ENCODE peak calls at places on chromosomes 12 and 14, in ten cellular contexts. One of them, this sample, is unnamed.

GRCh38 chr14:98137626-98138025 is 1134.4 kb downstream of the BCL11B start:
- DNase-seq in IMR-90: no peak
- DNase-seq in GM23338: no peak
- DNase-seq in fibroblast of lung: no peak
- DNase-seq in GM23248: no peak
- DNase-seq in mammary epithelial cell: peak
- DNase-seq in neural progenitor cell: no peak
- DNase-seq in OCI-LY7: no peak
- DNase-seq in PC-3: no peak
- DNase-seq in neuronal stem cell: no peak
- DNase-seq in this sample: no peak

GRCh38 chr12:130138478-130138877 is 23.8 kb upstream of the FZD10 start:
- DNase-seq in PC-3: no peak
- DNase-seq in OCI-LY7: no peak
- DNase-seq in fibroblast of lung: no peak
- DNase-seq in IMR-90: no peak
- DNase-seq in neural progenitor cell: no peak
- DNase-seq in mammary epithelial cell: no peak
- DNase-seq in GM23338: no peak
- DNase-seq in GM23248: no peak
- DNase-seq in neuronal stem cell: no peak
- DNase-seq in this sample: no peak

GRCh38 chr14:39396448-39396847 is 35.8 kb downstream of the FBXO33 start:
- DNase-seq in GM23248: peak
- DNase-seq in neural progenitor cell: no peak
- DNase-seq in OCI-LY7: no peak
- DNase-seq in mammary epithelial cell: peak
- DNase-seq in neuronal stem cell: no peak
- DNase-seq in PC-3: no peak
- DNase-seq in GM23338: no peak
- DNase-seq in IMR-90: peak
- DNase-seq in fibroblast of lung: peak
- DNase-seq in this sample: no peak

GRCh38 chr12:28184378-28184777 is 5.9 kb upstream of the CCDC91 start:
- DNase-seq in PC-3: no peak
- DNase-seq in neural progenitor cell: no peak
- DNase-seq in GM23248: no peak
- DNase-seq in fibroblast of lung: no peak
- DNase-seq in IMR-90: no peak
- DNase-seq in OCI-LY7: no peak
- DNase-seq in neuronal stem cell: no peak
- DNase-seq in mammary epithelial cell: no peak
- DNase-seq in GM23338: no peak
- DNase-seq in this sample: no peak

GRCh38 chr12:93020225-93020997 is 91.3 kb upstream of the EEA1 start:
- DNase-seq in IMR-90: no peak
- DNase-seq in GM23338: no peak
- DNase-seq in mammary epithelial cell: no peak
- DNase-seq in OCI-LY7: no peak
- DNase-seq in GM23248: no peak
- DNase-seq in PC-3: peak
- DNase-seq in neuronal stem cell: no peak
- DNase-seq in fibroblast of lung: no peak
- DNase-seq in neural progenitor cell: no peak
- DNase-seq in this sample: no peak

GRCh38 chr14:65332141-65332871 is 80.2 kb upstream of the FUT8 start:
- DNase-seq in neuronal stem cell: no peak
- DNase-seq in PC-3: peak
- DNase-seq in GM23248: peak
- DNase-seq in IMR-90: no peak
- DNase-seq in mammary epithelial cell: no peak
- DNase-seq in OCI-LY7: peak
- DNase-seq in GM23338: no peak
- DNase-seq in neural progenitor cell: no peak
- DNase-seq in fibroblast of lung: no peak
- DNase-seq in this sample: peak

GRCh38 chr12:2346405-2346804 is 293.6 kb downstream of the CACNA1C start:
- DNase-seq in fibroblast of lung: no peak
- DNase-seq in GM23248: peak
- DNase-seq in mammary epithelial cell: no peak
- DNase-seq in neural progenitor cell: no peak
- DNase-seq in neuronal stem cell: no peak
- DNase-seq in OCI-LY7: no peak
- DNase-seq in IMR-90: no peak
- DNase-seq in GM23338: no peak
- DNase-seq in PC-3: no peak
- DNase-seq in this sample: no peak

GRCh38 chr12:94148841-94149780 is 734 bp downstream of the PLXNC1 start:
- DNase-seq in neural progenitor cell: peak
- DNase-seq in IMR-90: peak
- DNase-seq in OCI-LY7: peak
- DNase-seq in fibroblast of lung: peak
- DNase-seq in mammary epithelial cell: peak
- DNase-seq in PC-3: no peak
- DNase-seq in GM23338: peak
- DNase-seq in GM23248: peak
- DNase-seq in neuronal stem cell: peak
- DNase-seq in this sample: peak

GRCh38 chr12:13257356-13257875 is 60.9 kb downstream of the EMP1 start:
- DNase-seq in OCI-LY7: no peak
- DNase-seq in IMR-90: no peak
- DNase-seq in mammary epithelial cell: no peak
- DNase-seq in GM23338: no peak
- DNase-seq in neuronal stem cell: no peak
- DNase-seq in fibroblast of lung: no peak
- DNase-seq in neural progenitor cell: no peak
- DNase-seq in GM23248: no peak
- DNase-seq in PC-3: no peak
- DNase-seq in this sample: no peak

GRCh38 chr12:13258212-13258611 is 61.7 kb downstream of the EMP1 start:
- DNase-seq in fibroblast of lung: no peak
- DNase-seq in mammary epithelial cell: no peak
- DNase-seq in OCI-LY7: no peak
- DNase-seq in GM23248: no peak
- DNase-seq in IMR-90: no peak
- DNase-seq in neuronal stem cell: no peak
- DNase-seq in PC-3: no peak
- DNase-seq in neural progenitor cell: peak
- DNase-seq in GM23338: no peak
- DNase-seq in this sample: no peak

GRCh38 chr12:13256705-13257045 is 60.1 kb downstream of the EMP1 start:
- DNase-seq in GM23248: no peak
- DNase-seq in OCI-LY7: no peak
- DNase-seq in fibroblast of lung: no peak
- DNase-seq in neuronal stem cell: no peak
- DNase-seq in GM23338: no peak
- DNase-seq in IMR-90: no peak
- DNase-seq in PC-3: no peak
- DNase-seq in mammary epithelial cell: no peak
- DNase-seq in neural progenitor cell: no peak
- DNase-seq in this sample: no peak

GRCh38 chr12:13254311-13254710 is 57.8 kb downstream of the EMP1 start:
- DNase-seq in GM23338: no peak
- DNase-seq in PC-3: no peak
- DNase-seq in neuronal stem cell: no peak
- DNase-seq in OCI-LY7: no peak
- DNase-seq in mammary epithelial cell: no peak
- DNase-seq in IMR-90: no peak
- DNase-seq in fibroblast of lung: no peak
- DNase-seq in GM23248: no peak
- DNase-seq in neural progenitor cell: no peak
- DNase-seq in this sample: no peak

DNA sequence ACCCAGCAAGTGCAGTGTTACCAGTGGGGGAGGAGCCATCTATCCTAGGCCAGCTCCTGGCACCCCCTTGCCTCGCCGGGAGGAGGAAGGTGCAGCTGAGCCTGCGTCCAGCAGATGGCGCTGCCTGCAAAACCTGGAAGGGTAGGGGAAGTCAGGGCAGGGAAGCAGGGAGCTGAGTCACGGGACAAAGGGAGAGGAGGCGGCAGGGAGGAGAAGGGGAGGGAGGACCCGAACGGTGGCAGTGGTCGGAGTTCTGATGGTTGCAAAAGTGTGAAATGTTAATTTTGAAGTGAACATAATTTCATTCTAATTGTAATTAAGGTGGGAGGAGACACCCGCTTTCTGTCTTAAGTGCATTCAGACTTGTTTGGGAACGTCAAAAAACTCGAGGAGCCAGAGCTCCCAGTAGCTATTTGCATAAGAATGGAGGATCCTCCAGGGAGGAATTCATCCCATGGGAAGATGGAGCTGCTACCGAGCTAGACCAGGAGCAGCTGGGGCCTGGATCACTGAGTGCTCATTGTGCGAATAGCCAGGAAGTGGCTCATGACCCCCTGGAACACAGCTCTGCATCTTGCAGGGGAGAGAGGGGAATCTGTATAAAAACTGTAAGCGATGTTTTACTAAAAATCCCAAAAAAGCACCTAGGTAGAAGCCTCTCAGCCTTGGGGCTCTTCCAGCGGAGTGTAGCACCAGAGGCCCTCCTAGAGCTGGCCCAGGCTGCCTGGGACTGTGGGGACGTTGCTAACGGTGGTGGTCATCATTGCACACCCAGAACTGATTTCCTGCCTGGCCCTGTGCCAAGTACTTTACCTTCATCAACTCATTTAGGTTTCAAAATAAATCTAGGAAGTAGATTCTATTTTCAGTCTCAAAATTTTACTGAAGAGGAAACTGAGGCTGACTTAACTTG is 59.5 kb downstream of the EMP1 start:
- DNase-seq in fibroblast of lung: peak
- DNase-seq in PC-3: peak
- DNase-seq in mammary epithelial cell: peak
- DNase-seq in IMR-90: peak
- DNase-seq in neuronal stem cell: peak
- DNase-seq in neural progenitor cell: peak
- DNase-seq in OCI-LY7: peak
- DNase-seq in GM23248: peak
- DNase-seq in GM23338: peak
- DNase-seq in this sample: peak
- H2AFZ ChIP-seq in fibroblast of lung: peak
- H2AFZ ChIP-seq in PC-3: peak
- H2AFZ ChIP-seq in mammary epithelial cell: peak
- H2AFZ ChIP-seq in IMR-90: peak
- H2AFZ ChIP-seq in neuronal stem cell: peak
- H2AFZ ChIP-seq in neural progenitor cell: peak
- H2AFZ ChIP-seq in OCI-LY7: peak
- H2AFZ ChIP-seq in GM23248: peak
- H2AFZ ChIP-seq in GM23338: no peak
- H2AFZ ChIP-seq in this sample: peak

DNA sequence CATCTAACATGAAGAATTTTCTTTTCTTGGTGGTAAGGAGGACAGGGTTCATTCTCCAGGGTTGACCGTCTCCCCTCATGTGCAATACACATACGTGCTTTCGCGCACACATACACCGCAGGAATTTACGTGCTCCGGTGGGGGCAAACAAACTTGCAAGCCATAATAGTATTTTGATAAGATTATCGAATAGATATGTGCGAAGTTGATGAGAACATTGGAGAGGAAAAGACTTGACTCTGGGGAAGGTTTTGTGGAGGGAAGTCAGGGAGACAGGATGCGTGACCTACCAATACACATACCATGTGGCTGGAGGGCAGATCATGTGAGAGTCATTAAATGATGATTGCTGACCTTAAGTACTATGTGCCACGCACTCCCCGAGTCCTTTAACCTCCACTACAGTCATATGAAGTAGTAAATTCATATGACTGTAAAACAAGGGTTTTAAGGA is 876 bp downstream of the RAD51B start:
- DNase-seq in PC-3: peak
- DNase-seq in fibroblast of lung: peak
- DNase-seq in IMR-90: peak
- DNase-seq in GM23338: peak
- DNase-seq in GM23248: peak
- DNase-seq in OCI-LY7: peak
- DNase-seq in mammary epithelial cell: peak
- DNase-seq in neuronal stem cell: no peak
- DNase-seq in neural progenitor cell: peak
- DNase-seq in this sample: peak
- H3K4me3 ChIP-seq in PC-3: peak
- H3K4me3 ChIP-seq in fibroblast of lung: peak
- H3K4me3 ChIP-seq in IMR-90: peak
- H3K4me3 ChIP-seq in GM23338: peak
- H3K4me3 ChIP-seq in GM23248: peak
- H3K4me3 ChIP-seq in OCI-LY7: peak
- H3K4me3 ChIP-seq in mammary epithelial cell: peak
- H3K4me3 ChIP-seq in neuronal stem cell: peak
- H3K4me3 ChIP-seq in neural progenitor cell: peak
- H3K4me3 ChIP-seq in this sample: peak

GRCh38 chr12:68178184-68178583 is 18.6 kb upstream of the IFNG start:
- DNase-seq in GM23338: no peak
- DNase-seq in neuronal stem cell: no peak
- DNase-seq in fibroblast of lung: no peak
- DNase-seq in GM23248: no peak
- DNase-seq in PC-3: no peak
- DNase-seq in neural progenitor cell: no peak
- DNase-seq in IMR-90: no peak
- DNase-seq in mammary epithelial cell: peak
- DNase-seq in OCI-LY7: no peak
- DNase-seq in this sample: no peak

GRCh38 chr12:68185598-68185997 is 26.1 kb upstream of the IFNG start:
- DNase-seq in GM23338: no peak
- DNase-seq in OCI-LY7: peak
- DNase-seq in fibroblast of lung: no peak
- DNase-seq in PC-3: no peak
- DNase-seq in mammary epithelial cell: no peak
- DNase-seq in neural progenitor cell: no peak
- DNase-seq in IMR-90: no peak
- DNase-seq in neuronal stem cell: no peak
- DNase-seq in GM23248: no peak
- DNase-seq in this sample: no peak

GRCh38 chr12:68178774-68179439 is 19.4 kb upstream of the IFNG start:
- DNase-seq in OCI-LY7: no peak
- DNase-seq in fibroblast of lung: no peak
- DNase-seq in neuronal stem cell: no peak
- DNase-seq in GM23248: no peak
- DNase-seq in mammary epithelial cell: no peak
- DNase-seq in IMR-90: no peak
- DNase-seq in GM23338: no peak
- DNase-seq in PC-3: no peak
- DNase-seq in neural progenitor cell: no peak
- DNase-seq in this sample: no peak

GRCh38 chr12:68177562-68177961 is 18.0 kb upstream of the IFNG start:
- DNase-seq in neuronal stem cell: no peak
- DNase-seq in PC-3: no peak
- DNase-seq in mammary epithelial cell: no peak
- DNase-seq in GM23338: no peak
- DNase-seq in fibroblast of lung: no peak
- DNase-seq in GM23248: no peak
- DNase-seq in IMR-90: no peak
- DNase-seq in OCI-LY7: peak
- DNase-seq in neural progenitor cell: peak
- DNase-seq in this sample: no peak

GRCh38 chr12:68180792-68181744 is 21.5 kb upstream of the IFNG start:
- DNase-seq in GM23248: no peak
- DNase-seq in fibroblast of lung: no peak
- DNase-seq in OCI-LY7: peak
- DNase-seq in IMR-90: no peak
- DNase-seq in neural progenitor cell: no peak
- DNase-seq in mammary epithelial cell: no peak
- DNase-seq in PC-3: no peak
- DNase-seq in neuronal stem cell: no peak
- DNase-seq in GM23338: no peak
- DNase-seq in this sample: no peak
- H2AFZ ChIP-seq in GM23248: no peak
- H2AFZ ChIP-seq in fibroblast of lung: no peak
- H2AFZ ChIP-seq in OCI-LY7: peak
- H2AFZ ChIP-seq in IMR-90: no peak
- H2AFZ ChIP-seq in neural progenitor cell: peak
- H2AFZ ChIP-seq in mammary epithelial cell: no peak
- H2AFZ ChIP-seq in PC-3: no peak
- H2AFZ ChIP-seq in neuronal stem cell: no peak
- H2AFZ ChIP-seq in GM23338: peak
- H2AFZ ChIP-seq in this sample: no peak

GRCh38 chr12:120103371-120103770 is 13.2 kb downstream of the RAB35 start:
- DNase-seq in GM23338: no peak
- DNase-seq in PC-3: no peak
- DNase-seq in IMR-90: no peak
- DNase-seq in OCI-LY7: no peak
- DNase-seq in neural progenitor cell: no peak
- DNase-seq in neuronal stem cell: no peak
- DNase-seq in fibroblast of lung: no peak
- DNase-seq in mammary epithelial cell: no peak
- DNase-seq in GM23248: no peak
- DNase-seq in this sample: no peak
- H3K4me3 ChIP-seq in GM23338: no peak
- H3K4me3 ChIP-seq in PC-3: no peak
- H3K4me3 ChIP-seq in IMR-90: no peak
- H3K4me3 ChIP-seq in OCI-LY7: no peak
- H3K4me3 ChIP-seq in neural progenitor cell: no peak
- H3K4me3 ChIP-seq in neuronal stem cell: no peak
- H3K4me3 ChIP-seq in fibroblast of lung: no peak
- H3K4me3 ChIP-seq in mammary epithelial cell: no peak
- H3K4me3 ChIP-seq in GM23248: no peak
- H3K4me3 ChIP-seq in this sample: no peak